ENCODE peak calls at places on chromosome 9, in five cellular contexts. W is IMR-90, R is K562, O is A549, C is GM12878. B is an unnamed sample.

GRCh38 chr9:126326228-126327015 is at the start of gene MVB12B:
- DNase-seq in W (peak), C (no peak), O (peak), R (peak), B (peak)

GRCh38 chr9:72022846-72023245 is 37.6 kb downstream of the C9orf57 start:
- DNase-seq in O (peak), C (no peak), W (peak), R (no peak), B (no peak)

GRCh38 chr9:116323571-116323970 is 170.0 kb downstream of the PAPPA start:
- DNase-seq in O (no peak), R (no peak), C (no peak), W (no peak), B (no peak)

GRCh38 chr9:99488109-99489042 is 266.3 kb downstream of the SEC61B start:
- DNase-seq in C (no peak), O (no peak), W (no peak), R (no peak), B (peak)

GRCh38 chr9:69121155-69122085 is 52.7 kb upstream of the TJP2 start:
- DNase-seq in R (no peak), W (peak), C (no peak), O (peak), B (peak)

GRCh38 chr9:22158983-22159382 is 149.9 kb upstream of the CDKN2B start:
- DNase-seq in O (peak), R (no peak), W (peak), C (no peak), B (no peak)

GRCh38 chr9:136327313-136327971 is at the start of gene GPSM1:
- DNase-seq in R (peak), O (no peak), C (no peak), W (peak), B (peak)

GRCh38 chr9:116365056-116365471 is 211.5 kb downstream of the PAPPA start:
- DNase-seq in W (peak), O (no peak), C (no peak), R (no peak), B (peak)

GRCh38 chr9:136403915-136404800 is 4.2 kb upstream of the SNAPC4 start:
- DNase-seq in W (no peak), O (no peak), R (no peak), C (peak), B (no peak)

GRCh38 chr9:91421022-91421765 is 2.4 kb downstream of the NFIL3 start:
- DNase-seq in R (no peak), W (peak), C (no peak), O (no peak), B (peak)

GRCh38 chr9:89601306-89601705 is 3.5 kb upstream of the GADD45G start:
- DNase-seq in W (no peak), C (no peak), O (no peak), R (no peak), B (no peak)

GRCh38 chr9:124527781-124528180 is 20.6 kb upstream of the NR5A1 start:
- DNase-seq in R (no peak), W (peak), C (no peak), O (no peak), B (no peak)

GRCh38 chr9:131762356-131762932 is 22.6 kb upstream of the RAPGEF1 start:
- DNase-seq in O (peak), W (peak), C (no peak), R (peak), B (peak)

GRCh38 chr9:114905160-114905940 is 25.0 kb downstream of the TNFSF8 start:
- DNase-seq in O (no peak), W (no peak), R (no peak), C (no peak), B (no peak)

GRCh38 chr9:109331353-109331752 is 10.5 kb upstream of the EPB41L4B start:
- DNase-seq in R (no peak), W (no peak), C (no peak), O (no peak), B (peak)

GRCh38 chr9:134693011-134693410 is 51.4 kb downstream of the COL5A1 start:
- DNase-seq in C (no peak), W (no peak), R (no peak), O (no peak), B (peak)

GRCh38 chr9:101393135-101393534 is 5.3 kb downstream of the MRPL50 start:
- DNase-seq in O (no peak), W (no peak), R (no peak), C (no peak), B (no peak)

GRCh38 chr9:19431361-19432171 is 22.8 kb downstream of the ACER2 start:
- DNase-seq in R (no peak), W (no peak), C (no peak), O (no peak), B (no peak)

GRCh38 chr9:125190371-125190801 is 783 bp upstream of the PPP6C start:
- DNase-seq in R (peak), C (no peak), W (no peak), O (no peak), B (peak)

GRCh38 chr9:13064060-13064459 is 215.4 kb downstream of the MPDZ start:
- DNase-seq in O (no peak), C (no peak), W (no peak), R (no peak), B (no peak)

GRCh38 chr9:5188060-5188707 is 2.7 kb upstream of the INSL6 start:
- DNase-seq in O (no peak), C (no peak), R (no peak), W (no peak), B (no peak)

GRCh38 chr9:106883030-106883429 is 20.1 kb downstream of the ZNF462 start:
- DNase-seq in W (no peak), R (no peak), O (no peak), C (no peak), B (no peak)

GRCh38 chr9:124934290-124934689 is 6.6 kb downstream of the GOLGA1 start:
- DNase-seq in O (no peak), R (no peak), W (peak), C (peak), B (no peak)

GRCh38 chr9:38211002-38211401 is 142.0 kb upstream of the SHB start:
- DNase-seq in W (no peak), O (no peak), C (no peak), R (no peak), B (peak)

GRCh38 chr9:22136446-22137140 is 127.5 kb upstream of the CDKN2B start:
- DNase-seq in O (no peak), R (no peak), W (peak), C (no peak), B (no peak)

GRCh38 chr9:90189306-90189705 is 453.3 kb downstream of the DIRAS2 start:
- DNase-seq in W (no peak), C (peak), R (no peak), O (no peak), B (no peak)

GRCh38 chr9:138069731-138070456 is 192.3 kb downstream of the CACNA1B start:
- DNase-seq in R (no peak), C (no peak), O (no peak), W (no peak), B (peak)

GRCh38 chr9:8733096-8733954 is 933.7 kb upstream of the DMAC1 start:
- DNase-seq in W (no peak), C (no peak), R (no peak), O (no peak), B (no peak)

GRCh38 chr9:123620258-123620657 is 264.3 kb downstream of the CRB2 start:
- DNase-seq in C (no peak), W (peak), O (peak), R (peak), B (no peak)

GRCh38 chr9:106639873-106640568 is 222.9 kb upstream of the ZNF462 start:
- DNase-seq in O (no peak), C (no peak), W (no peak), R (no peak), B (no peak)

GRCh38 chr9:87891754-87892153 is 9.1 kb downstream of the SPATA31E1 start:
- DNase-seq in R (no peak), W (peak), C (no peak), O (no peak), B (no peak)

GRCh38 chr9:110152704-110153374 is 55.1 kb downstream of the C9orf152 start:
- DNase-seq in W (peak), O (peak), C (no peak), R (peak), B (peak)

GRCh38 chr9:2465921-2466460 is 155.6 kb upstream of the VLDLR start:
- DNase-seq in C (peak), O (peak), R (no peak), W (peak), B (no peak)

GRCh38 chr9:107007981-107008380 is 145.0 kb downstream of the ZNF462 start:
- DNase-seq in R (no peak), O (no peak), C (no peak), W (no peak), B (no peak)

GRCh38 chr9:84121991-84122523 is 141.5 kb downstream of the RMI1 start:
- DNase-seq in C (no peak), R (no peak), W (peak), O (no peak), B (peak)

DNA sequence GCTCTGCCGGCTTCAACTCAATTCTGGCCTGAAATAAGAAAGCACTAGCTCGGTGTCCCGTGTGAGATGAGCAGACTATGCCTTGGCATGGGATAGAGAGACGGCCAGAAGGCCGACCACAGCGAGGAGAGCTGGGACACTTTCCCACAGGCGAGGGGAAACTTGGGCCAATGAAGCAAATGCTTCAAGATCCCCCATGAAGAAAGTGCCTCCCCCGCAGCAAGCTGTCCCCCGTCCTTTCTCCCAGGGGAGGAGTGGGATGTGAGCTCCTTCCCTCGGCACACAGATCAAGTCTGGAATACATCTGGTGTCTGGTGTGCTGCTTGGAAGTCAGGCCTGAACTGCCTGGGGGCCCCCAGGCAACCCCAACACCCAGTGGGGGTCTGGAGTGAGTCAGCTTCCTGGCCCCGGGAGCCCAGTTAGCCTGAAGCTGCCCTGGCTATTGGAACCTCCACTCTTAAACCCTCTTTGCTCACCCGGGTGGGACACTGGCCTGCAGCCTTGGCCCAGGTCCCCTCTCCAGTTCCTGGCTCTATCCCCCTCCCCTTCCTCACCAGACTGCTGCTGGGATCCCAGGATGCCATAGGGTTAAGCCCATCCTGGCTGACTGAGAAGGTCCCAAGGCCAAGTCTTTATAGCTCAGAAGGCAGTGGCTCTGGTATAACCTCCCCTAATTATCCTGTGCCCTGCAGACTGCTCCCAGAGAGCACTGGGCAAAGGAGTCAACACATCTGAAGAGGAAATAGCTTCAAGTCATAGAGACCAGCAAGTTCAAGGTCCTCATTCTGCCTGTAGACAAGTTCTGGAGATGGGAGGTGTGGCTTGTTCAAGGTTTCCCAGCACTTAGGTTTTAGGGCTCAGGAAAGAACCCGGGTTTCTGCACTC is 205.3 kb downstream of the TTLL11 start:
- DNase-seq in O (no peak), R (no peak), C (no peak), W (no peak), B (peak)
- TF ChIP-seq RCOR1 in O (no peak), R (no peak), C (no peak), W (no peak), B (no peak)

GRCh38 chr9:74963043-74963442 is 10.3 kb upstream of the C9orf40 start:
- DNase-seq in W (no peak), C (no peak), O (no peak), R (no peak), B (no peak)

GRCh38 chr9:74958587-74958986 is 5.9 kb upstream of the C9orf40 start:
- DNase-seq in C (no peak), R (no peak), O (no peak), W (no peak), B (no peak)

GRCh38 chr9:74961496-74961895 is 8.8 kb upstream of the C9orf40 start:
- DNase-seq in C (no peak), W (no peak), R (no peak), O (no peak), B (no peak)

DNA sequence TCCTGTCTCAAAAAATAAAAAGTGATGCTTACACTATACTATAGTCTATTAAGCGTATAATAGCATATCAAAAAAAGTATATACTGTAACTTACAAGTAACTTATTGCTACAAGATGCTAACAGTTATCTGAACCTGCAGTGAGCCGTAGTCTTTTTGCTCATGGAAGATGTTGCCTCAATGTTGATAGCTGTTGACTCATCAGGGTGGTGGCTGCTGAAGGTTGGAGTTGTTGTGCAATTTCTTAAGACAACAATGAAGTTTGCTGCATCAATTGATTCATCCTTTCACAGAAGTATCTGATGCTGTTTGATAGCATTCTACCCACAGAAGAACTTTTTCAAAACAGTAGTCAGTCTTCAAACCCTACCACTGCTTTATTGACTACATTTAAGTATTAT is 7.8 kb upstream of the C9orf40 start:
- DNase-seq in W (peak), C (no peak), O (peak), R (no peak), B (no peak)
- H3K4me3 ChIP-seq in W (no peak), C (no peak), O (no peak), R (no peak), B (no peak)

DNA sequence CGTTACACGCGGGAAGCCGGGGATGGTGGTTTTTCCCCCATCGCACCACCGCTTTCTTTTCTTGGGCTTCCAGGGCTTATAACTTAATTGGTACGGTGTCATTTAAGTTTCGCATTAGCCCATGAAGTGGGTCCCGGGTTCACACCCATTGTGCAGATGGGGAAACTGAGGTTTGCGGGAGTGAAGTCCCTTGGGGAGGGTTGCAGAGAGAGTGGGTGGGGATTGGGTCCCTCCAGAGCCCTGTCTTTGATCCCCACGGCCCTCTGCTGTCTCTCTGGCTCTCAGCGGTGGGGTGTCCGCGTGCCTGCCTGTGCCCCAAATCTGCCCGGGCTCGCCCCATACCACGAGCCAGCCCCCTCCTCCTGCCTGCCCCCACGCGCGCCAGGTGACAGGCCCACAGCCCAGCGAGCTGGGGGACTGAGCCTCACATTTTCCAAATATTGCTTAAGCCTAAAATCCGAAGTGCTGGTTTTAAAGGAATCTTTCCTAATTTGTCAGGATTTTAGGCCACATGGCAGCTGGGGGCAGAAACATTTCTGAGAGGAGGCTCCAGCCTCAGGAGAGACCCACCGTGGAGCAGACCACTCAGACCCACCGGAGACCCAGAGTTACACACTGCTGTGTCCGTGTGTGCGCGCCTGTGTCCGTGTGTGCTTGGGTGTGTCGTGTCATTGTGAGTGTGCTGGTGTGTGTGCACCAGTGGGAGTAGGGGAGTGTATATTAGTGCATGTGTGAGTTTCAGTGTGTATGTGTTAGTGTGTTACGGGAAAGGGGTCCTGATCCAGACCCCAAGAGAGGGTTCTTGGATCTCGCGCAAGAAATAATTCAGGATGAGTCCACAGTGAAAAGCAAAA is 159.5 kb upstream of the IER5L start:
- DNase-seq in W (no peak), C (no peak), O (no peak), R (no peak), B (no peak)
- TF ChIP-seq RCOR1 in W (no peak), C (no peak), O (no peak), R (peak), B (no peak)

GRCh38 chr9:112894031-112894430 is 3.4 kb upstream of the SLC46A2 start:
- DNase-seq in O (no peak), C (no peak), R (no peak), W (peak), B (no peak)

GRCh38 chr9:112886351-112886750 is 4.3 kb downstream of the SLC46A2 start:
- DNase-seq in W (no peak), O (no peak), C (no peak), R (no peak), B (no peak)

GRCh38 chr9:112887377-112887776 is 3.3 kb downstream of the SLC46A2 start:
- DNase-seq in R (peak), C (no peak), W (no peak), O (peak), B (no peak)

GRCh38 chr9:112891521-112891920 is 845 bp upstream of the SLC46A2 start:
- DNase-seq in W (no peak), C (no peak), O (no peak), R (no peak), B (no peak)

DNA sequence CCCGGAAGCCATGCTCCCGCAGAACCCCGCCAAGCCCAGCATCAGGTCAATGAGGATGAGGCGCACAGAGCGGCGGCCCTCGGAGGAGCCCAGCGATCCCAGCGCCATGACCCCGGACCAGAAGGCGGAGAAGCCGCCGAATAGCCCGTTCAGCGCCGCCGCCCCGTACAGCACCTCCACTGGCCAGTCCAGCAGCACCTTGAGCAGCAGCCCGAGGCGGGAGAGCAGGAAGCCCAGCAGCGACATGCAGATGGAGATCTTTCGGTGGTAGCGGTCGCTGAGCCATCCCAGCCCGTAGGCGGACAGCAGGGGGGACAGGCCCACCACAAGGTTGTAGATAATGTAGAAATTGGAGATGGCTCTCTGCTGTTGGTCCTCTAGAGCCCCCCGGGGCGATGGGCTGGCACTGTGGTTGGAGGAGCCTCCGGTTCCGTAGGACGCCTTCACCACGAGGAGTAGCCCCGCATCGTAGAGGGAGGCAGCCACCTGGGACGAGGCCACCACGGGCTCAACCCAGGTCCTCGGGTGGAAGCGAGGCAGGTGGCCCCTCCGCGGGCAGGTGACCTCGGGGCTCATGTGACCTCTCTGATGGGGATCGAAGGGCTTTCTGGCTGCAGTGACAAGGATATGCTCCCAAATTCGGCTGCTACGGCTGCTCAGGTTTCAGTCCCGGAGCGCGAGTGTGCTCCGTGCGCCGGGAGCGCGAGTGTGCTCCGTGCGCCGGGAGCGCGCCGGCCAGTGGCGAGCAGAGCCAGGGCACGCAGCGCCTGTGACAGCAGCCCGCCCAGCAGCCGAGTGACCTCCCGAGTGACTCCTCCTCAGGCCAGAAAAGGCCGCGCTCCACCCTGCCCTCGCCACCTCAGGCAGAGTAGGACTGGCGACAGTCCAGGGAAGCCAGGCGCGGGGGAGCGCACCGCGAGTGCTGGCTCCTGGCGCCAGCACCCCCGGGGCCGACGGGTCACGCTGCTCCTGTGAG is at the start of gene SLC46A2:
- DNase-seq in W (no peak), R (no peak), C (no peak), O (no peak), B (peak)
- H3K4me3 ChIP-seq in W (peak), R (no peak), C (no peak), O (peak), B (peak)

GRCh38 chr9:95171596-95171995 is 145.9 kb downstream of the FANCC start:
- DNase-seq in C (no peak), R (no peak), O (no peak), W (peak), B (no peak)

GRCh38 chr9:95171001-95171400 is 146.5 kb downstream of the FANCC start:
- DNase-seq in R (peak), O (no peak), W (peak), C (peak), B (no peak)

GRCh38 chr9:95165004-95165403 is 152.5 kb downstream of the FANCC start:
- DNase-seq in W (no peak), C (no peak), O (no peak), R (no peak), B (no peak)

GRCh38 chr9:95167998-95168397 is 149.5 kb downstream of the FANCC start:
- DNase-seq in W (peak), R (peak), O (peak), C (no peak), B (peak)
- TF ChIP-seq RCOR1 in W (no peak), R (no peak), O (no peak), C (no peak), B (no peak)